ENCODE peak calls at places on chromosomes 12 and 14, in ten cellular contexts. One of them, this sample, is unnamed.

GRCh38 chr12:129075451-129076208 is 222.4 kb downstream of the GLT1D1 start:
- DNase-seq in AG10803: no peak
- DNase-seq in activated naive CD8-positive, alpha-beta T cell treated with anti-CD3 and anti-CD28 coated beads for 36 hours: no peak
- DNase-seq in brain microvascular endothelial cell: no peak
- DNase-seq in stimulated activated CD8-positive, alpha-beta memory T cell treated with anti-CD3 and anti-CD28 coated beads, Interleukin-15, amount 100 ng/mL, for 1 hour: no peak
- DNase-seq in NCI-H69: peak
- DNase-seq in stimulated activated CD4-positive, alpha-beta T cell treated with anti-CD3 and anti-CD28 coated beads, TNF-alpha, amount 100 ng/mL, for 4 hours: no peak
- DNase-seq in H7: no peak
- DNase-seq in effector memory CD4-positive, alpha-beta T cell: no peak
- DNase-seq in KBM-7: no peak
- DNase-seq in this sample: no peak

GRCh38 chr12:69929125-69929524 is 104.1 kb downstream of the MYRFL start:
- DNase-seq in AG10803: no peak
- DNase-seq in activated naive CD8-positive, alpha-beta T cell treated with anti-CD3 and anti-CD28 coated beads for 36 hours: no peak
- DNase-seq in stimulated activated CD4-positive, alpha-beta T cell treated with anti-CD3 and anti-CD28 coated beads, TNF-alpha, amount 100 ng/mL, for 4 hours: no peak
- DNase-seq in KBM-7: no peak
- DNase-seq in stimulated activated CD8-positive, alpha-beta memory T cell treated with anti-CD3 and anti-CD28 coated beads, Interleukin-15, amount 100 ng/mL, for 1 hour: no peak
- DNase-seq in effector memory CD4-positive, alpha-beta T cell: no peak
- DNase-seq in H7: no peak
- DNase-seq in brain microvascular endothelial cell: peak
- DNase-seq in NCI-H69: no peak
- DNase-seq in this sample: no peak

GRCh38 chr14:58639842-58640484 is 2.2 kb downstream of the DACT1 start:
- DNase-seq in KBM-7: peak
- DNase-seq in stimulated activated CD8-positive, alpha-beta memory T cell treated with anti-CD3 and anti-CD28 coated beads, Interleukin-15, amount 100 ng/mL, for 1 hour: no peak
- DNase-seq in stimulated activated CD4-positive, alpha-beta T cell treated with anti-CD3 and anti-CD28 coated beads, TNF-alpha, amount 100 ng/mL, for 4 hours: no peak
- DNase-seq in activated naive CD8-positive, alpha-beta T cell treated with anti-CD3 and anti-CD28 coated beads for 36 hours: no peak
- DNase-seq in NCI-H69: peak
- DNase-seq in effector memory CD4-positive, alpha-beta T cell: no peak
- DNase-seq in brain microvascular endothelial cell: peak
- DNase-seq in AG10803: peak
- DNase-seq in H7: peak
- DNase-seq in this sample: peak

GRCh38 chr14:38138581-38139138 is 69.0 kb upstream of the SSTR1 start:
- DNase-seq in KBM-7: no peak
- DNase-seq in H7: no peak
- DNase-seq in NCI-H69: no peak
- DNase-seq in AG10803: no peak
- DNase-seq in brain microvascular endothelial cell: no peak
- DNase-seq in stimulated activated CD8-positive, alpha-beta memory T cell treated with anti-CD3 and anti-CD28 coated beads, Interleukin-15, amount 100 ng/mL, for 1 hour: no peak
- DNase-seq in activated naive CD8-positive, alpha-beta T cell treated with anti-CD3 and anti-CD28 coated beads for 36 hours: no peak
- DNase-seq in effector memory CD4-positive, alpha-beta T cell: no peak
- DNase-seq in stimulated activated CD4-positive, alpha-beta T cell treated with anti-CD3 and anti-CD28 coated beads, TNF-alpha, amount 100 ng/mL, for 4 hours: no peak
- DNase-seq in this sample: no peak

GRCh38 chr12:5073838-5074237 is 30.2 kb downstream of the KCNA5 start:
- DNase-seq in brain microvascular endothelial cell: no peak
- DNase-seq in activated naive CD8-positive, alpha-beta T cell treated with anti-CD3 and anti-CD28 coated beads for 36 hours: no peak
- DNase-seq in stimulated activated CD8-positive, alpha-beta memory T cell treated with anti-CD3 and anti-CD28 coated beads, Interleukin-15, amount 100 ng/mL, for 1 hour: no peak
- DNase-seq in effector memory CD4-positive, alpha-beta T cell: no peak
- DNase-seq in H7: peak
- DNase-seq in KBM-7: peak
- DNase-seq in AG10803: peak
- DNase-seq in NCI-H69: peak
- DNase-seq in stimulated activated CD4-positive, alpha-beta T cell treated with anti-CD3 and anti-CD28 coated beads, TNF-alpha, amount 100 ng/mL, for 4 hours: no peak
- DNase-seq in this sample: peak

GRCh38 chr14:52060080-52060479 is 8.8 kb downstream of the NID2 start:
- DNase-seq in activated naive CD8-positive, alpha-beta T cell treated with anti-CD3 and anti-CD28 coated beads for 36 hours: no peak
- DNase-seq in stimulated activated CD8-positive, alpha-beta memory T cell treated with anti-CD3 and anti-CD28 coated beads, Interleukin-15, amount 100 ng/mL, for 1 hour: no peak
- DNase-seq in H7: no peak
- DNase-seq in NCI-H69: no peak
- DNase-seq in brain microvascular endothelial cell: no peak
- DNase-seq in AG10803: peak
- DNase-seq in effector memory CD4-positive, alpha-beta T cell: no peak
- DNase-seq in stimulated activated CD4-positive, alpha-beta T cell treated with anti-CD3 and anti-CD28 coated beads, TNF-alpha, amount 100 ng/mL, for 4 hours: no peak
- DNase-seq in KBM-7: no peak
- DNase-seq in this sample: no peak

GRCh38 chr12:45257185-45257585 is 41.3 kb downstream of the ANO6 start:
- DNase-seq in AG10803: no peak
- DNase-seq in brain microvascular endothelial cell: no peak
- DNase-seq in KBM-7: peak
- DNase-seq in H7: no peak
- DNase-seq in activated naive CD8-positive, alpha-beta T cell treated with anti-CD3 and anti-CD28 coated beads for 36 hours: no peak
- DNase-seq in NCI-H69: no peak
- DNase-seq in stimulated activated CD8-positive, alpha-beta memory T cell treated with anti-CD3 and anti-CD28 coated beads, Interleukin-15, amount 100 ng/mL, for 1 hour: no peak
- DNase-seq in stimulated activated CD4-positive, alpha-beta T cell treated with anti-CD3 and anti-CD28 coated beads, TNF-alpha, amount 100 ng/mL, for 4 hours: no peak
- DNase-seq in effector memory CD4-positive, alpha-beta T cell: no peak
- DNase-seq in this sample: peak

GRCh38 chr12:11653215-11653753 is 3.8 kb downstream of the ETV6 start:
- DNase-seq in H7: no peak
- DNase-seq in KBM-7: peak
- DNase-seq in AG10803: peak
- DNase-seq in activated naive CD8-positive, alpha-beta T cell treated with anti-CD3 and anti-CD28 coated beads for 36 hours: peak
- DNase-seq in stimulated activated CD8-positive, alpha-beta memory T cell treated with anti-CD3 and anti-CD28 coated beads, Interleukin-15, amount 100 ng/mL, for 1 hour: no peak
- DNase-seq in brain microvascular endothelial cell: no peak
- DNase-seq in NCI-H69: no peak
- DNase-seq in stimulated activated CD4-positive, alpha-beta T cell treated with anti-CD3 and anti-CD28 coated beads, TNF-alpha, amount 100 ng/mL, for 4 hours: no peak
- DNase-seq in effector memory CD4-positive, alpha-beta T cell: no peak
- DNase-seq in this sample: peak

GRCh38 chr14:76109087-76109880 is 42.4 kb upstream of the GPATCH2L start:
- DNase-seq in stimulated activated CD8-positive, alpha-beta memory T cell treated with anti-CD3 and anti-CD28 coated beads, Interleukin-15, amount 100 ng/mL, for 1 hour: no peak
- DNase-seq in H7: no peak
- DNase-seq in stimulated activated CD4-positive, alpha-beta T cell treated with anti-CD3 and anti-CD28 coated beads, TNF-alpha, amount 100 ng/mL, for 4 hours: no peak
- DNase-seq in activated naive CD8-positive, alpha-beta T cell treated with anti-CD3 and anti-CD28 coated beads for 36 hours: no peak
- DNase-seq in effector memory CD4-positive, alpha-beta T cell: no peak
- DNase-seq in brain microvascular endothelial cell: no peak
- DNase-seq in NCI-H69: peak
- DNase-seq in AG10803: peak
- DNase-seq in KBM-7: no peak
- DNase-seq in this sample: no peak

GRCh38 chr14:52960627-52961026 is 9.8 kb upstream of the FERMT2 start:
- DNase-seq in H7: no peak
- DNase-seq in brain microvascular endothelial cell: no peak
- DNase-seq in AG10803: no peak
- DNase-seq in effector memory CD4-positive, alpha-beta T cell: peak
- DNase-seq in KBM-7: no peak
- DNase-seq in stimulated activated CD4-positive, alpha-beta T cell treated with anti-CD3 and anti-CD28 coated beads, TNF-alpha, amount 100 ng/mL, for 4 hours: no peak
- DNase-seq in stimulated activated CD8-positive, alpha-beta memory T cell treated with anti-CD3 and anti-CD28 coated beads, Interleukin-15, amount 100 ng/mL, for 1 hour: no peak
- DNase-seq in activated naive CD8-positive, alpha-beta T cell treated with anti-CD3 and anti-CD28 coated beads for 36 hours: no peak
- DNase-seq in NCI-H69: peak
- DNase-seq in this sample: peak

GRCh38 chr12:22626429-22626828 is 1.5 kb downstream of the ETNK1 start:
- DNase-seq in stimulated activated CD8-positive, alpha-beta memory T cell treated with anti-CD3 and anti-CD28 coated beads, Interleukin-15, amount 100 ng/mL, for 1 hour: no peak
- DNase-seq in stimulated activated CD4-positive, alpha-beta T cell treated with anti-CD3 and anti-CD28 coated beads, TNF-alpha, amount 100 ng/mL, for 4 hours: no peak
- DNase-seq in AG10803: peak
- DNase-seq in H7: peak
- DNase-seq in activated naive CD8-positive, alpha-beta T cell treated with anti-CD3 and anti-CD28 coated beads for 36 hours: peak
- DNase-seq in brain microvascular endothelial cell: peak
- DNase-seq in NCI-H69: peak
- DNase-seq in effector memory CD4-positive, alpha-beta T cell: no peak
- DNase-seq in KBM-7: peak
- DNase-seq in this sample: peak

GRCh38 chr12:120693848-120694247 is 6.9 kb downstream of the MLEC start:
- DNase-seq in stimulated activated CD8-positive, alpha-beta memory T cell treated with anti-CD3 and anti-CD28 coated beads, Interleukin-15, amount 100 ng/mL, for 1 hour: no peak
- DNase-seq in activated naive CD8-positive, alpha-beta T cell treated with anti-CD3 and anti-CD28 coated beads for 36 hours: no peak
- DNase-seq in brain microvascular endothelial cell: no peak
- DNase-seq in H7: no peak
- DNase-seq in effector memory CD4-positive, alpha-beta T cell: no peak
- DNase-seq in NCI-H69: peak
- DNase-seq in AG10803: no peak
- DNase-seq in KBM-7: no peak
- DNase-seq in stimulated activated CD4-positive, alpha-beta T cell treated with anti-CD3 and anti-CD28 coated beads, TNF-alpha, amount 100 ng/mL, for 4 hours: no peak
- DNase-seq in this sample: no peak